ENCODE peak calls at places on chromosomes 6 and 20, in four cellular contexts. N is T-cell; W is NB4; O is activated T-helper 1 cell treated with anti-CD3 and anti-CD28 coated beads, Interleukin-12 subunit alpha, Interleukin-12 subunit beta, Interleukin-2, Interleukin-4 antibody, amounts not matched to agents 30 ng/mL and 10 ng/mL and 1 ng/mL, durations not matched to agents 14 hours and 24 hours and 36 hours. G is an unnamed sample.
A peak's percentile ranks its signal among the peaks of the same experiment; 100 is the strongest.

GRCh38 chr6:28940294-28940858 is 16.6 kb upstream of the TRIM27 start:
- DNase-seq in O (no peak), W (peak; percentile 76), N (peak; percentile 23), G (peak; percentile 57)

GRCh38 chr6:80728830-80729229 is 622.4 kb downstream of the BCKDHB start:
- DNase-seq in N (no peak), O (no peak), W (no peak), G (no peak)

GRCh38 chr6:13733178-13733851 is 21.7 kb upstream of the RANBP9 start:
- DNase-seq in O (no peak), N (no peak), W (no peak), G (peak; percentile 76)

GRCh38 chr6:33599413-33599911 is 19.4 kb upstream of the BAK1 start:
- DNase-seq in N (no peak), W (no peak), O (no peak), G (peak; percentile 99)

GRCh38 chr6:33193619-33194018 is 1.4 kb upstream of the COL11A2 start:
- DNase-seq in O (no peak), W (no peak), N (no peak), G (no peak)

GRCh38 chr20:51447097-51447764 is 95.3 kb downstream of the NFATC2 start:
- DNase-seq in W (no peak), O (no peak), N (no peak), G (peak; percentile 80)

GRCh38 chr6:130713144-130713543 is 114.1 kb upstream of the SMLR1 start:
- DNase-seq in O (no peak), W (no peak), N (no peak), G (no peak)

GRCh38 chr20:1266167-1266973 is at the start of gene SNPH:
- DNase-seq in W (peak; percentile 77), O (peak; percentile 63), N (peak; percentile 71), G (peak; percentile 80)

GRCh38 chr6:90369024-90369519 is 72.4 kb upstream of the BACH2 start:
- DNase-seq in N (no peak), W (peak; percentile 93), O (no peak), G (peak; percentile 62)

GRCh38 chr6:53982361-53983050 is 128.7 kb upstream of the MLIP start:
- DNase-seq in N (no peak), O (no peak), W (no peak), G (peak; percentile 32)

GRCh38 chr6:18388942-18389341 is 1.8 kb downstream of the RNF144B start:
- DNase-seq in O (no peak), N (no peak), W (no peak), G (peak; percentile 29)

GRCh38 chr20:3174442-3175263 is 1.3 kb upstream of the LZTS3 start:
- DNase-seq in O (no peak), W (peak; percentile 55), N (no peak), G (no peak)

GRCh38 chr20:50601511-50602431 is 89.6 kb downstream of the RIPOR3 start:
- DNase-seq in O (no peak), N (no peak), W (peak; percentile 40), G (no peak)

GRCh38 chr6:113558966-113559365 is 298.2 kb upstream of the MARCKS start:
- DNase-seq in N (no peak), W (no peak), O (no peak), G (no peak)

GRCh38 chr20:32278199-32278643 is 770 bp downstream of the KIF3B start:
- DNase-seq in W (peak; percentile 54), O (no peak), N (no peak), G (no peak)

GRCh38 chr6:107676002-107676401 is 148.1 kb downstream of the SCML4 start:
- DNase-seq in N (no peak), W (no peak), O (no peak), G (no peak)

GRCh38 chr6:168032383-168032760 is 34.9 kb downstream of the KIF25 start:
- DNase-seq in W (peak; percentile 18), O (no peak), N (no peak), G (no peak)